ENCODE peak calls at places on chromosomes 3 and 15, in six cellular contexts. J is suprapubic skin, L is HCT116, I is fibroblast of lung, M is dorsolateral prefrontal cortex, C is astrocyte. Y is an unnamed sample.

GRCh38 chr15:85482896-85483295 is 102.5 kb downstream of the AKAP13 start:
- DNase-seq in J (no peak), L (no peak), I (peak), M (no peak), C (peak), Y (no peak)

GRCh38 chr15:51751687-51752683 is 588 bp downstream of the TMOD2 start:
- DNase-seq in J (no peak), L (no peak), I (peak), M (peak), C (no peak), Y (peak)

GRCh38 chr15:62848631-62849050 is 193.9 kb upstream of the TPM1 start:
- DNase-seq in J (no peak), L (no peak), I (peak), M (no peak), C (peak), Y (no peak)

GRCh38 chr3:87318609-87319008 is 42.2 kb upstream of the POU1F1 start:
- DNase-seq in J (no peak), L (no peak), I (no peak), M (no peak), C (peak), Y (no peak)

GRCh38 chr3:69161587-69162196 is 39.3 kb upstream of the LMOD3 start:
- DNase-seq in J (no peak), L (peak), I (peak), M (peak), C (no peak), Y (peak)

GRCh38 chr15:100032358-100033080 is 299.3 kb upstream of the LYSMD4 start:
- DNase-seq in J (no peak), L (no peak), I (no peak), M (no peak), C (peak), Y (no peak)

GRCh38 chr3:168284728-168285127 is 189.0 kb upstream of the GOLIM4 start:
- DNase-seq in J (no peak), L (no peak), I (no peak), M (no peak), C (no peak), Y (no peak)

GRCh38 chr15:31150732-31151212 is 49.2 kb upstream of the TRPM1 start:
- DNase-seq in J (peak), L (no peak), I (no peak), M (no peak), C (no peak), Y (no peak)

GRCh38 chr3:134619884-134620445 is 30.9 kb downstream of the KY start:
- DNase-seq in J (no peak), L (no peak), I (no peak), M (no peak), C (no peak), Y (no peak)

GRCh38 chr15:38702178-38702912 is 137.7 kb upstream of the RASGRP1 start:
- DNase-seq in J (no peak), L (no peak), I (no peak), M (no peak), C (no peak), Y (no peak)

GRCh38 chr3:16370503-16370871 is 105.5 kb downstream of the OXNAD1 start:
- DNase-seq in J (no peak), L (no peak), I (no peak), M (no peak), C (no peak), Y (no peak)

GRCh38 chr15:57227899-57228298 is 148.4 kb upstream of the CGNL1 start:
- DNase-seq in J (no peak), L (no peak), I (peak), M (no peak), C (peak), Y (no peak)

GRCh38 chr15:44971036-44971435 is 14.5 kb downstream of the TERB2 start:
- DNase-seq in J (no peak), L (no peak), I (no peak), M (no peak), C (no peak), Y (no peak)

GRCh38 chr3:95302044-95302443 is 1239.2 kb downstream of the NSUN3 start:
- DNase-seq in J (no peak), L (no peak), I (peak), M (no peak), C (peak), Y (no peak)

GRCh38 chr15:47331796-47332480 is 385.4 kb upstream of the SEMA6D start:
- DNase-seq in J (no peak), L (no peak), I (peak), M (no peak), C (peak), Y (no peak)

GRCh38 chr15:62482715-62483429 is 317.8 kb upstream of the C2CD4B start:
- DNase-seq in J (no peak), L (peak), I (no peak), M (no peak), C (peak), Y (peak)

GRCh38 chr15:69762373-69763148 is 309.9 kb downstream of the RPLP1 start:
- DNase-seq in J (no peak), L (peak), I (no peak), M (no peak), C (no peak), Y (peak)

GRCh38 chr3:54902286-54902685 is 25.6 kb downstream of the LRTM1 start:
- DNase-seq in J (no peak), L (no peak), I (peak), M (no peak), C (peak), Y (no peak)

GRCh38 chr15:39199076-39199475 is 381.8 kb upstream of the THBS1 start:
- DNase-seq in J (no peak), L (no peak), I (peak), M (peak), C (no peak), Y (no peak)

GRCh38 chr3:14253022-14253761 is 74.6 kb downstream of the LSM3 start:
- DNase-seq in J (peak), L (no peak), I (no peak), M (no peak), C (peak), Y (no peak)

GRCh38 chr15:81197255-81197630 is 564 bp downstream of the IL16 start:
- DNase-seq in J (no peak), L (no peak), I (no peak), M (no peak), C (no peak), Y (no peak)

GRCh38 chr3:154427685-154428291 is 2.2 kb downstream of the GPR149 start:
- DNase-seq in J (no peak), L (no peak), I (no peak), M (no peak), C (no peak), Y (peak)

GRCh38 chr3:169627073-169627472 is 36.4 kb downstream of the MECOM start:
- DNase-seq in J (no peak), L (no peak), I (no peak), M (no peak), C (no peak), Y (no peak)

GRCh38 chr15:89781055-89781454 is 4.9 kb downstream of the MESP2 start:
- DNase-seq in J (no peak), L (no peak), I (no peak), M (no peak), C (no peak), Y (no peak)

GRCh38 chr15:60695713-60696522 is 217.0 kb upstream of the ICE2 start:
- DNase-seq in J (no peak), L (no peak), I (no peak), M (no peak), C (peak), Y (no peak)

GRCh38 chr3:179720196-179720595 is 67.4 kb downstream of the USP13 start:
- DNase-seq in J (no peak), L (no peak), I (no peak), M (no peak), C (no peak), Y (no peak)

GRCh38 chr3:148023994-148024393 is 614.8 kb downstream of the ZIC1 start:
- DNase-seq in J (no peak), L (no peak), I (peak), M (no peak), C (peak), Y (no peak)

GRCh38 chr3:32819086-32819450 is 1.3 kb downstream of the TRIM71 start:
- DNase-seq in J (no peak), L (no peak), I (no peak), M (no peak), C (no peak), Y (no peak)

GRCh38 chr15:53022788-53023187 is 232.7 kb upstream of the ONECUT1 start:
- DNase-seq in J (no peak), L (no peak), I (no peak), M (no peak), C (no peak), Y (no peak)

GRCh38 chr15:41971893-41972340 is 440 bp downstream of the EHD4 start:
- DNase-seq in J (no peak), L (no peak), I (no peak), M (no peak), C (no peak), Y (peak)

GRCh38 chr15:31243895-31244294 is 82.7 kb upstream of the KLF13 start:
- DNase-seq in J (no peak), L (no peak), I (no peak), M (no peak), C (no peak), Y (no peak)

GRCh38 chr3:25555695-25556094 is 109.0 kb downstream of the TOP2B start:
- DNase-seq in J (no peak), L (no peak), I (no peak), M (no peak), C (no peak), Y (no peak)

GRCh38 chr3:119700920-119701734 is 1.7 kb upstream of the CFAP91 start:
- DNase-seq in J (no peak), L (no peak), I (no peak), M (no peak), C (no peak), Y (no peak)

GRCh38 chr15:51801391-51801835 is 28.0 kb upstream of the TMOD3 start:
- DNase-seq in J (no peak), L (peak), I (peak), M (peak), C (peak), Y (peak)

GRCh38 chr3:81744366-81744765 is 17.1 kb downstream of the GBE1 start:
- DNase-seq in J (no peak), L (peak), I (peak), M (no peak), C (peak), Y (no peak)

DNA sequence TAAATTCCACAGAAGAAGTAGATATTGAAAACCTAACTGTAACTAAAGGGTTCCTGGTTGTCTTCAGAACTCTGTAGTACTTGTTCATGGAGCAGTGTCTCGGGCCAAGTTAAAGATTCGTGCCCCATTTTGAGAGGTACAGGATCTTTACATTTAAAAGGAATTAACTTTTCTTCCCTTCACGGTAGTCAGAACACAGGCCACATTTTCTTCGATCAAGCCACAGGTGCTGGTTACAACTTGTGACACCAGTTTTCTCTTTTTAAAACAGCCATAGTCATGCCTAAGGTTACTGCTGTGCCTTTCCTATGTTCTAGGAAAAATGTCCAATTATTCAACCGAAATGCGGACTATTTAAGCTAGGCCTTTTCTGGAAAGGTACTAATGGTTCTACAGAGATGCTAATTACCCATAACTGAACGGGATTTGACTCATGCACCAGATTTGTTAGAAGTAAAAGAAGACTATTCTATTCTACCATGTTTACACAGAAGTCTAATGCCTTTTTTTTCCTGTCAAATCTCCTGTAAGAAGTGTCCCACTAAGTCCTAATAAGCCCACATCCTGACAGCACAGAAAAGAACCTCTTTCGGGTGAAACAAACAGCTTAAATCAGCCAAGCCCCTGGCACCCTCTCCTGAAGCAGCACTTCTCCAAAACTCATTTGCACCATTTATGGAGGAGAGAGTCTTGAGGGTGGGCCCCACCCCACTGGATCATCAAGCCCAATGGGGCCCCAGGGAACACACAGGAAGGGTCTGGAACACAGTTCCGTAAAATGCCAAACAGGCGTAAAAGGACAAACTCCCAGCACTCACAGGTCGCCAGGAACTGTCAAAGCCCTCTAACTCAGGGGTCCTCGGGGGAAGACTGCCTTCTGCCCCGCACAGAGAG is 1.9 kb downstream of the LRIG1 start:
- DNase-seq in J (no peak), L (no peak), I (peak), M (no peak), C (peak), Y (no peak)
- H3K4me3 ChIP-seq in J (peak), L (no peak), I (peak), M (peak), C (peak), Y (peak)

GRCh38 chr3:50532062-50532705 is 28.8 kb upstream of the CACNA2D2 start:
- DNase-seq in J (no peak), L (no peak), I (no peak), M (no peak), C (no peak), Y (no peak)
- H3K27ac ChIP-seq in J (no peak), L (no peak), I (no peak), M (no peak), C (no peak), Y (no peak)

DNA sequence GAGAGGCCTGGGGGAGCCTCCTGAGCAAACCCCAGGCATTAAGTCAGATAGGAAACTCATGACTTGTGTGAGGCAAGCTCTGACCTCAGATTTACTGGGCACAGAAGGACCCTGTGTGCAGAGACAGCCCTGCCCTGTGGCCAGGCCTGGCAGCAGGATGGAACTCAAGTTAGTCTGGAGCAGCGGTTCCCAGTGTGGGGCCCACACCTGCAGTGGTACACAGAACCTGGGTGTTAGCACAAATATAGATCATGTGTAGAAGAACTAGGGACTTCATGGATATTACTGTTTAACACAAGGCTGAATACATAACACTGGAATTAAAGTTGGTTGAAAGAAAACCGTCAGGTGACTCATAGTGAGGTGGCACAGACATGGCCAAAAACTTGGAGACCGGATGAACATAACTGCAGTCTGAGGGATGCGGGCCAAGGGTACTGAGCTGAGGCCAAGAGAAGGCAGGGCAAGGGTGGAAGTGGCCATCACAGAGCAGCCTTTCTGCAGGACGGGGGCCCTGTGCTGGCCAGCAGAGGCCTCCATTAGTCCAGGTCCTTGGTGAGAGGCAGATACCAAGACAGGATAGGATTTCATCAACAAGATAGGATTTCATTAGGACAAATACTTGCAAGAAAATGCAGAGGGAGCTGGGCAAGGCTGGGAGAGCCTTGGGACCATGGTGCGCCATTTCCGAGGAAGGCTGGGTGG is 40.9 kb downstream of the IRAK2 start:
- DNase-seq in J (no peak), L (peak), I (peak), M (peak), C (peak), Y (no peak)
- TF ChIP-seq CTCF in J (no peak), L (no peak), I (no peak), M (no peak), C (no peak), Y (no peak)

GRCh38 chr3:190909908-190910307 is 47.4 kb upstream of the GMNC start:
- DNase-seq in J (no peak), L (no peak), I (no peak), M (no peak), C (no peak), Y (no peak)

GRCh38 chr3:190912736-190913135 is 50.2 kb upstream of the GMNC start:
- DNase-seq in J (no peak), L (no peak), I (no peak), M (no peak), C (no peak), Y (no peak)

GRCh38 chr3:190911382-190911781 is 48.9 kb upstream of the GMNC start:
- DNase-seq in J (no peak), L (peak), I (no peak), M (no peak), C (no peak), Y (no peak)
- H3K4me3 ChIP-seq in J (no peak), L (no peak), I (no peak), M (no peak), C (no peak), Y (no peak)

GRCh38 chr15:33844186-33844585 is 124.1 kb upstream of the CHRM5 start:
- DNase-seq in J (no peak), L (no peak), I (no peak), M (no peak), C (no peak), Y (no peak)
- H3K27ac ChIP-seq in J (no peak), L (no peak), I (no peak), M (no peak), C (no peak), Y (no peak)

DNA sequence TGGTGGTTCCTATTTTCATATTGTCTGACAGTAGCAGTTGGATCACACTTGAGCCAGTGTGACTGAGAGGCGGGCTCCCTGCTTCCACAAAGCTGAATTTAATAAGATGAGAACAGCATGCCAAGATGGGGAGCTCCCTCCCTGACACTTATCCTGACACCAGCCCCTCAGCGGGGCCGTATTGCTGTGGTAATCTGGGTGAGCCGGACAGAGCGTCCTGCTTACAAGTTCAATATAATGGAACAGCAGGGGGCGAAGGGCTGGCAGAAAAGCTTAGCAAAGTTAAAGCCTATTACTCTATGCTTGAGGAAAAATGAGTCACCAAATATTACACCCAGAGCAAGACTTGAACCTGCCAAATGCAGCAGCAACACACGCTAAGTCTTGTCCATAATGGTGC is 163.9 kb upstream of the CMC1 start:
- DNase-seq in J (no peak), L (peak), I (peak), M (peak), C (peak), Y (peak)
- TF ChIP-seq CTCF in J (no peak), L (peak), I (no peak), M (no peak), C (no peak), Y (no peak)

DNA sequence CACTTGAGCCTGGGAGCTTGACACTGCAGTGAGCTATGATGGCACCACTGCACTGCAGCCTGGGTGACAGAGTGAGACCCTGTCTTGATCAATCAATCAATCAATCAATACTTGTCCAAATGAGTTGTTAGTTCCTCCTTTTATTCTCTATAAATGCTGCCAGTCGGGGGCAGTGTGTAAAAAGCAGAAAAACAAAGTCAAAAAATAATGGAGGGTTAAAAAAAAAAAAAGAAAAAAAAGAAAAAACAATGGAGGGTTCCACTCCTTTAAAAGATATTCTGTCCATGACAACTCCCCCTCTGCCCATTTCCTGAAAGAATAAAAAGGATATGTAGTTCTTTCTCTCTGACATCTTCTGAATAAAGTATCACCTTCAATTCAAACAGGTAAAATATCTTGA is 1068.6 kb downstream of the FHIT start:
- DNase-seq in J (no peak), L (no peak), I (peak), M (no peak), C (no peak), Y (no peak)
- H3K4me3 ChIP-seq in J (no peak), L (no peak), I (no peak), M (no peak), C (no peak), Y (no peak)

GRCh38 chr3:193490580-193490979 is 64.1 kb downstream of the ATP13A4 start:
- DNase-seq in J (no peak), L (no peak), I (no peak), M (no peak), C (no peak), Y (no peak)
- H3K27ac ChIP-seq in J (no peak), L (no peak), I (no peak), M (no peak), C (no peak), Y (no peak)

GRCh38 chr3:153289334-153289808 is 127.3 kb downstream of the RAP2B start:
- DNase-seq in J (no peak), L (no peak), I (peak), M (no peak), C (peak), Y (no peak)

GRCh38 chr3:153293222-153293621 is 131.2 kb downstream of the RAP2B start:
- DNase-seq in J (no peak), L (no peak), I (peak), M (no peak), C (peak), Y (no peak)

GRCh38 chr3:153287017-153287416 is 125.0 kb downstream of the RAP2B start:
- DNase-seq in J (no peak), L (no peak), I (no peak), M (no peak), C (no peak), Y (no peak)

GRCh38 chr3:153291052-153291689 is 129.1 kb downstream of the RAP2B start:
- DNase-seq in J (no peak), L (peak), I (peak), M (no peak), C (no peak), Y (peak)

GRCh38 chr3:153290278-153291015 is 128.4 kb downstream of the RAP2B start:
- DNase-seq in J (no peak), L (no peak), I (peak), M (no peak), C (no peak), Y (peak)
- TF ChIP-seq CTCF in J (no peak), L (peak), I (peak), M (no peak), C (peak), Y (peak)